ENCODE peak calls at places on chromosomes 6 and 20, in seven cellular contexts. X is cardiac fibroblast; I is right lobe of liver; Y is Calu3; K is WTC11; E is activated T-cell treated with anti-CD3 and anti-CD28 coated beads, Interleukin-2, amount 50 U/mL, for 72 hours; O is HTR-8/SVneo. M is an unnamed sample.

GRCh38 chr6:77055711-77056110 is 407.6 kb downstream of the HTR1B start:
- DNase-seq in K (no peak), I (no peak), E (no peak), Y (no peak), X (no peak), O (no peak), M (no peak)

GRCh38 chr6:5941188-5941587 is 65.5 kb downstream of the NRN1 start:
- DNase-seq in Y (no peak), X (peak), I (no peak), K (no peak), E (no peak), O (no peak), M (no peak)

GRCh38 chr20:19277381-19277780 is 64.9 kb downstream of the SLC24A3 start:
- DNase-seq in X (no peak), Y (no peak), E (no peak), I (no peak), O (no peak), K (no peak), M (no peak)

GRCh38 chr20:57680131-57680716 is 29.6 kb downstream of the PMEPA1 start:
- DNase-seq in X (no peak), Y (no peak), K (no peak), I (no peak), O (no peak), E (no peak), M (no peak)

GRCh38 chr6:155417454-155417853 is 38.2 kb downstream of the NOX3 start:
- DNase-seq in Y (no peak), K (no peak), O (no peak), E (no peak), I (no peak), X (no peak), M (no peak)

GRCh38 chr6:39904946-39905639 is 29.2 kb downstream of the MOCS1 start:
- DNase-seq in E (no peak), I (peak), X (no peak), K (no peak), Y (no peak), O (no peak), M (no peak)

GRCh38 chr20:1809611-1810510 is 85.3 kb upstream of the SIRPA start:
- DNase-seq in I (peak), X (peak), K (no peak), E (no peak), Y (no peak), O (no peak), M (no peak)

GRCh38 chr20:25039697-25040437 is 18.1 kb downstream of the ACSS1 start:
- DNase-seq in Y (no peak), X (peak), E (no peak), I (peak), K (no peak), O (no peak), M (no peak)

GRCh38 chr6:30683137-30683979 is 3.1 kb downstream of the PPP1R18 start:
- DNase-seq in E (no peak), Y (no peak), K (no peak), I (no peak), X (peak), O (no peak), M (no peak)

GRCh38 chr6:41785689-41786450 is 1.6 kb upstream of the TOMM6 start:
- DNase-seq in E (peak), O (no peak), K (peak), I (peak), Y (no peak), X (peak), M (no peak)

GRCh38 chr20:17721802-17722486 is 22.2 kb downstream of the BANF2 start:
- DNase-seq in E (no peak), X (no peak), O (no peak), K (no peak), Y (no peak), I (no peak), M (no peak)

GRCh38 chr6:135114355-135115145 is 59.9 kb upstream of the HBS1L start:
- DNase-seq in I (no peak), Y (no peak), K (no peak), X (no peak), E (peak), O (no peak), M (peak)

GRCh38 chr6:139490482-139490881 is 116.0 kb upstream of the CITED2 start:
- DNase-seq in E (no peak), Y (no peak), K (no peak), I (peak), X (no peak), O (no peak), M (no peak)

GRCh38 chr6:89977808-89978748 is 83.8 kb downstream of the GJA10 start:
- DNase-seq in X (peak), I (no peak), K (no peak), Y (no peak), O (no peak), E (no peak), M (no peak)

GRCh38 chr20:59027746-59028320 is 4.3 kb downstream of the ATP5F1E start:
- DNase-seq in K (no peak), O (no peak), X (peak), E (no peak), Y (no peak), I (no peak), M (no peak)

GRCh38 chr6:154453329-154453728 is 57.2 kb downstream of the CNKSR3 start:
- DNase-seq in E (no peak), X (no peak), O (no peak), Y (no peak), I (no peak), K (no peak), M (no peak)

GRCh38 chr6:31083742-31084354 is 28.5 kb downstream of the C6orf15 start:
- DNase-seq in Y (peak), I (no peak), K (peak), E (peak), O (no peak), X (peak), M (no peak)

GRCh38 chr6:3402310-3403243 is 54.3 kb downstream of the SLC22A23 start:
- DNase-seq in K (no peak), Y (no peak), E (no peak), X (peak), O (no peak), I (no peak), M (no peak)

GRCh38 chr20:41145821-41146620 is 8.7 kb downstream of the PLCG1 start:
- DNase-seq in K (no peak), Y (no peak), O (no peak), E (no peak), X (peak), I (no peak), M (no peak)

GRCh38 chr6:149566372-149567193 is at the start of gene GINM1:
- DNase-seq in K (peak), Y (peak), I (peak), O (no peak), X (peak), E (peak), M (peak)

GRCh38 chr6:8983202-8983688 is 547.9 kb upstream of the SLC35B3 start:
- DNase-seq in Y (peak), E (peak), K (peak), X (peak), I (peak), O (peak), M (peak)

GRCh38 chr6:170289971-170290305 is 940 bp downstream of the DLL1 start:
- DNase-seq in O (no peak), Y (no peak), K (no peak), X (no peak), E (no peak), I (peak), M (no peak)

GRCh38 chr6:100719883-100720682 is 161.0 kb downstream of the ASCC3 start:
- DNase-seq in Y (no peak), E (no peak), K (no peak), I (no peak), O (peak), X (peak), M (no peak)

GRCh38 chr6:109816452-109817374 is 125.6 kb downstream of the FIG4 start:
- DNase-seq in X (no peak), E (no peak), O (no peak), K (no peak), I (no peak), Y (no peak), M (no peak)

GRCh38 chr6:149915970-149916865 is 6.7 kb downstream of the RAET1G start:
- DNase-seq in I (no peak), E (no peak), X (no peak), Y (no peak), O (no peak), K (no peak), M (no peak)

GRCh38 chr6:125899726-125900182 is 56.8 kb upstream of the HINT3 start:
- DNase-seq in I (peak), K (no peak), O (no peak), Y (peak), E (no peak), X (no peak), M (no peak)

GRCh38 chr6:15588966-15589634 is 73.7 kb downstream of the DTNBP1 start:
- DNase-seq in X (peak), I (no peak), O (no peak), K (no peak), Y (no peak), E (peak), M (no peak)

GRCh38 chr6:125984311-125984710 is 2.0 kb upstream of the TRMT11 start:
- DNase-seq in I (no peak), K (no peak), Y (no peak), E (no peak), O (no peak), X (peak), M (no peak)

GRCh38 chr6:41733707-41734665 is 1.4 kb downstream of the TFEB start:
- DNase-seq in I (peak), X (peak), Y (peak), O (peak), K (peak), E (peak), M (peak)

GRCh38 chr6:154805288-154805911 is 72.2 kb downstream of the SCAF8 start:
- DNase-seq in Y (no peak), E (no peak), I (no peak), O (peak), K (no peak), X (peak), M (no peak)